ENCODE peak calls at places on chromosomes 13 and 19, in nine cellular contexts. D is sigmoid colon; I is naive thymus-derived CD4-positive, alpha-beta T cell; V is CD4-positive, alpha-beta memory T cell; N is CD8-positive, alpha-beta memory T cell; G is pancreas; A is cardiac muscle cell; Q is CD8-positive, alpha-beta T cell; Y is iPS DF 6.9. E is an unnamed sample. For H3K36me3, the result is how much of the 10 kb centered on the place peaks cover.

GRCh38 chr13:98571955-98572662 is 4.8 kb downstream of the STK24 start:
- DNase-seq in D (no peak), I (no peak), V (no peak), N (no peak), G (no peak), A (no peak), Q (no peak), Y (no peak), E (peak)

GRCh38 chr13:71217827-71218226 is 649.2 kb downstream of the DACH1 start:
- DNase-seq in D (no peak), I (no peak), V (no peak), N (no peak), G (no peak), A (no peak), Q (no peak), Y (no peak), E (no peak)

GRCh38 chr13:97228850-97229521 is 6.9 kb downstream of the MBNL2 start:
- DNase-seq in D (no peak), I (no peak), V (no peak), N (no peak), G (no peak), A (no peak), Q (no peak), Y (no peak), E (no peak)

GRCh38 chr19:40567750-40568494 is 8.8 kb upstream of the SHKBP1 start:
- DNase-seq in D (no peak), I (no peak), V (no peak), N (no peak), G (no peak), A (no peak), Q (no peak), Y (no peak), E (peak)

GRCh38 chr13:46633416-46633815 is 80.4 kb downstream of the LRCH1 start:
- DNase-seq in D (no peak), I (no peak), V (no peak), N (no peak), G (no peak), A (no peak), Q (no peak), Y (no peak), E (peak)

GRCh38 chr19:35395762-35396199 is 24.9 kb downstream of the GPR42 start:
- DNase-seq in D (peak), I (no peak), V (no peak), N (no peak), G (peak), A (peak), Q (no peak), Y (no peak), E (peak)

GRCh38 chr13:37918116-37919100 is 48.8 kb upstream of the TRPC4 start:
- DNase-seq in D (no peak), I (no peak), V (no peak), N (no peak), G (no peak), A (no peak), Q (no peak), Y (no peak), E (no peak)

GRCh38 chr19:8831832-8832131 is 322 bp downstream of the ZNF558 start:
- DNase-seq in D (no peak), I (no peak), V (no peak), N (no peak), G (no peak), A (no peak), Q (no peak), Y (no peak), E (no peak)

GRCh38 chr19:39499082-39499642 is 415 bp downstream of the DLL3 start:
- DNase-seq in D (no peak), I (no peak), V (no peak), N (no peak), G (no peak), A (peak), Q (no peak), Y (no peak), E (peak)

GRCh38 chr19:7751157-7751783 is 3.9 kb upstream of the CD209 start:
- DNase-seq in D (no peak), I (peak), V (no peak), N (no peak), G (no peak), A (no peak), Q (no peak), Y (no peak), E (no peak)

GRCh38 chr19:37594982-37595382 is 306 bp downstream of the ZNF540 start:
- DNase-seq in D (peak), I (peak), V (no peak), N (peak), G (peak), A (no peak), Q (peak), Y (no peak), E (peak)

GRCh38 chr13:51467730-51468129 is 14.9 kb upstream of the INTS6 start:
- DNase-seq in D (no peak), I (no peak), V (no peak), N (no peak), G (no peak), A (no peak), Q (no peak), Y (no peak), E (no peak)

GRCh38 chr19:3253270-3253669 is 28.8 kb downstream of the CELF5 start:
- DNase-seq in D (no peak), I (no peak), V (no peak), N (no peak), G (no peak), A (no peak), Q (no peak), Y (no peak), E (no peak)

GRCh38 chr13:87535911-87536310 is 135.3 kb upstream of the SLITRK5 start:
- DNase-seq in D (no peak), I (no peak), V (no peak), N (no peak), G (no peak), A (no peak), Q (no peak), Y (no peak), E (no peak)

GRCh38 chr19:58353717-58354477 is 605 bp upstream of the A1BG start:
- DNase-seq in D (no peak), I (no peak), V (no peak), N (no peak), G (no peak), A (no peak), Q (no peak), Y (no peak), E (no peak)

GRCh38 chr19:28917661-28918060 is 295.3 kb downstream of the UQCRFS1 start:
- DNase-seq in D (no peak), I (no peak), V (no peak), N (no peak), G (no peak), A (no peak), Q (no peak), Y (no peak), E (no peak)

GRCh38 chr19:48646192-48646911 is 365 bp upstream of the CA11 start:
- DNase-seq in D (peak), I (peak), V (peak), N (peak), G (peak), A (peak), Q (peak), Y (peak), E (peak)

GRCh38 chr19:53730391-53730790 is 93.7 kb downstream of the NLRP12 start:
- DNase-seq in D (no peak), I (no peak), V (no peak), N (no peak), G (no peak), A (no peak), Q (no peak), Y (no peak), E (no peak)

GRCh38 chr13:32174366-32174765 is 140.8 kb downstream of the ZAR1L start:
- DNase-seq in D (no peak), I (no peak), V (no peak), N (no peak), G (no peak), A (no peak), Q (no peak), Y (no peak), E (no peak)

GRCh38 chr19:8161135-8161646 is 11.8 kb upstream of the FBN3 start:
- DNase-seq in D (no peak), I (no peak), V (no peak), N (no peak), G (peak), A (peak), Q (no peak), Y (no peak), E (no peak)

GRCh38 chr13:43331676-43332075 is 308.3 kb downstream of the DNAJC15 start:
- DNase-seq in D (no peak), I (no peak), V (no peak), N (no peak), G (no peak), A (no peak), Q (no peak), Y (no peak), E (no peak)

GRCh38 chr13:74036373-74036772 is 97.8 kb downstream of the KLF12 start:
- DNase-seq in D (no peak), I (no peak), V (no peak), N (no peak), G (no peak), A (no peak), Q (no peak), Y (peak), E (no peak)

GRCh38 chr13:42524487-42525034 is 49.4 kb upstream of the TNFSF11 start:
- DNase-seq in D (no peak), I (no peak), V (no peak), N (no peak), G (peak), A (no peak), Q (no peak), Y (no peak), E (no peak)

GRCh38 chr13:108270442-108270841 is 924 bp downstream of the TNFSF13B start:
- DNase-seq in D (no peak), I (no peak), V (peak), N (no peak), G (no peak), A (peak), Q (no peak), Y (no peak), E (no peak)

GRCh38 chr13:110301606-110302131 is 5.3 kb downstream of the COL4A1 start:
- DNase-seq in D (peak), I (no peak), V (no peak), N (no peak), G (no peak), A (no peak), Q (no peak), Y (no peak), E (peak)

GRCh38 chr19:35213678-35214632 is 14.6 kb downstream of the FAM187B start:
- DNase-seq in D (peak), I (peak), V (peak), N (peak), G (peak), A (no peak), Q (peak), Y (no peak), E (peak)

GRCh38 chr13:98966019-98966418 is 11.8 kb downstream of the DOCK9 start:
- DNase-seq in D (no peak), I (no peak), V (no peak), N (no peak), G (no peak), A (no peak), Q (no peak), Y (no peak), E (no peak)

GRCh38 chr13:113145496-113145895 is 13.0 kb upstream of the PROZ start:
- DNase-seq in D (no peak), I (no peak), V (no peak), N (no peak), G (no peak), A (no peak), Q (no peak), Y (no peak), E (no peak)

GRCh38 chr19:49331616-49332055 is 3.6 kb upstream of the CD37 start:
- DNase-seq in D (no peak), I (peak), V (peak), N (peak), G (no peak), A (peak), Q (no peak), Y (no peak), E (peak)

GRCh38 chr19:39138221-39139211 is 12.9 kb downstream of the PAK4 start:
- DNase-seq in D (no peak), I (no peak), V (no peak), N (no peak), G (no peak), A (no peak), Q (no peak), Y (no peak), E (no peak)

GRCh38 chr13:112890316-112891131 is 78.5 kb upstream of the MCF2L start:
- DNase-seq in D (no peak), I (no peak), V (no peak), N (no peak), G (no peak), A (no peak), Q (no peak), Y (no peak), E (no peak)

GRCh38 chr13:32391101-32391620 is 36.8 kb downstream of the N4BP2L1 start:
- DNase-seq in D (no peak), I (no peak), V (no peak), N (no peak), G (no peak), A (no peak), Q (no peak), Y (no peak), E (peak)

GRCh38 chr19:50427318-50427925 is 5.3 kb upstream of the MYBPC2 start:
- DNase-seq in D (no peak), I (no peak), V (no peak), N (no peak), G (no peak), A (no peak), Q (no peak), Y (no peak), E (no peak)

DNA sequence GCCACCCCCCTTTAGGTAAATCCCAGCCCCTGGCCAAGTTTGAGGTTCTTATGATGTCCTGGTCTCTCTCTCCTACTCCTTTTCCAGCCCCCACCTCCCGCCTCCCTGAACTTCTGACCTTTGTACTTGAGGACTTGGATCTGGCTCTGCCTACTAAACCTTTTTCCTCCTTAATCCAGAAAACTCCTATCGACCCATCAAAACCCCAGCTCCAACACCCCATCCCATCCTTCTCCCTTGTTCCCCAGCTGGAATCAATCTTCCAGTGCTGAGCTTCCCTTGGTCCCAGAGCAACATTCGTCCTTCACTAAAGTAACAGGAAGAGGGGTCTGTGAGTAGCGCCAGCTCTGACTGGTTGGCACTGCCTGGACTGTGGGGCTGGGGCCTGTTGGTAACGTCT is 17.3 kb upstream of the UQCR11 start:
- DNase-seq in D (no peak), I (no peak), V (no peak), N (no peak), G (no peak), A (no peak), Q (no peak), Y (no peak), E (no peak)
- H3K36me3 ChIP-seq in D (under half), I (under half), V (under half), N (under half), G (under half), A (under half), Q (under half), Y (half or more), E (under half)

DNA sequence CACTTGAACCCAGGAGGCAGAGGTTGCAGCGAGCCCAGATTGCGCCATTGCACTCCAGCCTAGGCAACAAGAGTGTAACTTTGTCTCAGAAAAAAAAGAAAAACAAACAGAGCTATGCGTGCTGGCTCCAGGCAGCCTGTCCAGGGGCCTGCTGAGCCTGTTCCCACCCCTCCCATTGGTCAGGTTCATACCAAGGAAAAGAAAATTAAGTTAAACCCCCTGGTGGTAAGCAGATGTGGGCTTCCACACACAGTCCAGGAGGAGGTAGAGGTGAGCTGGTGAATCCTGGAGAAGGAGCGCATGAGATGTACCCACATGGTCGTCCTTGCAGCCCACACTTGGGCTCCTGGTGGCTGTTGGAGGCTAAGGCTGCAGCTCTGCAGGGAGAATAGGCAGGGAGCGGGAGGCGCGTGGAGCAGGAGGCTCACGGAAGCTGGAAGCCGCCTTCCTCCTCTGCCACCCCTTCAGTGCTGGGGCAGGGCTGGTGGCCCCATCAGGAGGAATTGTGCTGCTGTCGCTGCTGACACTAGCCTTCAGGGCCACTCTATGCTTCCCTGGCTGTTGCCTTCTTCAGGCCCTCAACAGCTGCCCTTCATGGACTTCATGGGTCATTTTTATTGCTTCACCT is 10.5 kb upstream of the CHAMP1 start:
- DNase-seq in D (no peak), I (no peak), V (no peak), N (no peak), G (no peak), A (no peak), Q (no peak), Y (no peak), E (no peak)
- H3K36me3 ChIP-seq in D (under half), I (under half), V (under half), N (under half), G (under half), A (under half), Q (under half), Y (under half), E (half or more)

DNA sequence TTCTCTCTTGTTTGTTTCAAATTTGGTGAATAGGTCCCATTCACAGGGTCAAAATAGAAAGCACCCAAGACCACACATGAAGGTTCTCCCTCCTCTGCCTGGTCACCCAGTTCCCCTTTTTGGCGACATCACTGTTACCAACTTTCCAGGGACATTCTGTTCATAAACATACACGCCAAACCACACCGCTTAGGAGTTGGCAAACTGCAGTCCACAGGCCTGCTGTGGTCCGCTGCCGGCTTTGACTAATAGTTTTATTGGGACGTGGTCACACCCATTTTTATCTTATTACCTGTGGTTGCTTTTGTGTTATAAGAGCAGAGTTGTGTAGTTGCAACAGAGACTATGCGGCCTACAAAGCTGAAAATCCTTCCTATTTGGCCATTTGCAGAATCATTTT is 24.2 kb downstream of the UHRF1 start:
- DNase-seq in D (no peak), I (no peak), V (no peak), N (no peak), G (no peak), A (no peak), Q (no peak), Y (no peak), E (no peak)
- H3K36me3 ChIP-seq in D (under half), I (under half), V (under half), N (under half), G (under half), A (under half), Q (under half), Y (under half), E (under half)

GRCh38 chr13:48398450-48399095 is 14.3 kb downstream of the LPAR6 start:
- DNase-seq in D (no peak), I (no peak), V (no peak), N (no peak), G (no peak), A (no peak), Q (no peak), Y (no peak), E (no peak)

GRCh38 chr13:48400090-48400694 is 12.7 kb downstream of the LPAR6 start:
- DNase-seq in D (no peak), I (no peak), V (no peak), N (no peak), G (no peak), A (no peak), Q (no peak), Y (no peak), E (peak)

GRCh38 chr13:48400820-48401219 is 12.1 kb downstream of the LPAR6 start:
- DNase-seq in D (no peak), I (no peak), V (peak), N (no peak), G (no peak), A (no peak), Q (no peak), Y (no peak), E (peak)

GRCh38 chr13:48401480-48401879 is 11.4 kb downstream of the LPAR6 start:
- DNase-seq in D (no peak), I (no peak), V (peak), N (no peak), G (no peak), A (no peak), Q (no peak), Y (no peak), E (peak)

GRCh38 chr13:48397744-48398143 is 15.2 kb downstream of the LPAR6 start:
- DNase-seq in D (no peak), I (no peak), V (no peak), N (no peak), G (no peak), A (no peak), Q (no peak), Y (no peak), E (no peak)
- H3K36me3 ChIP-seq in D (under half), I (under half), V (under half), N (under half), G (under half), A (under half), Q (under half), Y (under half), E (under half)

GRCh38 chr19:45705115-45705514 is 12.6 kb downstream of the QPCTL start:
- DNase-seq in D (no peak), I (no peak), V (no peak), N (no peak), G (no peak), A (no peak), Q (no peak), Y (no peak), E (no peak)
- H3K36me3 ChIP-seq in D (under half), I (under half), V (under half), N (under half), G (under half), A (under half), Q (under half), Y (under half), E (under half)

DNA sequence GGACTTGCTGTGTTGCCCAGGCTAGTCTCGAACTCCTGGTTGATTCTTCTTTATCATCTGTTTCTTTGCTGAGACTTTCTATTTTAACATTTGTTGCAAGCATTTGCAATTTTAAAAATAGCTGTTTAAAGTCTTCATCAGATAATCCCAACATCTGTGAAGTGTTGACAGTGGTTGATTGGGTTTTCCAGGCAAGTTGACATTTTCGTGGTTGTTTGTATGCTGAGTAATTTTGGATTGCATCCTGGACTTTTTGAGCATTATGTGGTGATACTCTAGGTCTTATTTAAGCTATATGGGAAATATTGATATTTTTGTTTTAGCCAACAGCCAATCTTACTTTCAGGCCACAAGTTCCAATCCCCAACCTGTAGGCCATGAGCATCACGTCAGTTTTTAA is 25.1 kb downstream of the AP1M1 start:
- DNase-seq in D (no peak), I (no peak), V (no peak), N (no peak), G (no peak), A (no peak), Q (no peak), Y (no peak), E (no peak)
- H3K36me3 ChIP-seq in D (half or more), I (under half), V (half or more), N (under half), G (under half), A (under half), Q (half or more), Y (under half), E (half or more)

GRCh38 chr13:23365652-23366051 is 67.8 kb downstream of the SACS start:
- DNase-seq in D (no peak), I (no peak), V (no peak), N (no peak), G (no peak), A (no peak), Q (no peak), Y (no peak), E (no peak)
- H3K36me3 ChIP-seq in D (under half), I (under half), V (half or more), N (under half), G (under half), A (under half), Q (under half), Y (under half), E (half or more)

GRCh38 chr19:33803383-33803782 is 6.7 kb downstream of the KCTD15 start:
- DNase-seq in D (no peak), I (no peak), V (no peak), N (no peak), G (no peak), A (no peak), Q (no peak), Y (no peak), E (no peak)
- H3K36me3 ChIP-seq in D (half or more), I (under half), V (under half), N (under half), G (under half), A (under half), Q (under half), Y (under half), E (under half)

E was measured in adipocyte.